ENCODE peak calls at places on chromosomes 4 and X, in ten cellular contexts. One of them, this sample, is unnamed.

GRCh38 chr4:173537628-173538147 is 7.7 kb upstream of the HAND2 start:
- DNase-seq in suprapubic skin: no peak
- DNase-seq in tibial nerve: no peak
- DNase-seq in tibial artery: no peak
- DNase-seq in heart right ventricle: no peak
- DNase-seq in heart left ventricle: peak
- DNase-seq in ascending aorta: no peak
- DNase-seq in fibroblast of lung: no peak
- DNase-seq in body of pancreas: no peak
- DNase-seq in lower lobe of right lung: no peak
- DNase-seq in this sample: no peak

GRCh38 chr4:153546273-153546672 is 80.1 kb downstream of the TMEM131L start:
- DNase-seq in suprapubic skin: no peak
- DNase-seq in tibial nerve: no peak
- DNase-seq in tibial artery: no peak
- DNase-seq in heart right ventricle: no peak
- DNase-seq in heart left ventricle: no peak
- DNase-seq in ascending aorta: no peak
- DNase-seq in fibroblast of lung: no peak
- DNase-seq in body of pancreas: no peak
- DNase-seq in lower lobe of right lung: no peak
- DNase-seq in this sample: no peak

GRCh38 chr4:111074523-111075114 is 451.7 kb upstream of the PITX2 start:
- DNase-seq in suprapubic skin: no peak
- DNase-seq in tibial nerve: no peak
- DNase-seq in tibial artery: no peak
- DNase-seq in heart right ventricle: no peak
- DNase-seq in heart left ventricle: no peak
- DNase-seq in ascending aorta: no peak
- DNase-seq in fibroblast of lung: no peak
- DNase-seq in body of pancreas: no peak
- DNase-seq in lower lobe of right lung: no peak
- DNase-seq in this sample: no peak

GRCh38 chrX:135975421-135975820 is 1.6 kb upstream of the MMGT1 start:
- DNase-seq in suprapubic skin: no peak
- DNase-seq in tibial nerve: no peak
- DNase-seq in tibial artery: no peak
- DNase-seq in heart right ventricle: no peak
- DNase-seq in heart left ventricle: no peak
- DNase-seq in ascending aorta: no peak
- DNase-seq in fibroblast of lung: no peak
- DNase-seq in body of pancreas: no peak
- DNase-seq in lower lobe of right lung: no peak
- DNase-seq in this sample: no peak

GRCh38 chr4:87026795-87027495 is 92.1 kb downstream of the AFF1 start:
- DNase-seq in suprapubic skin: no peak
- DNase-seq in tibial nerve: peak
- DNase-seq in tibial artery: no peak
- DNase-seq in heart right ventricle: no peak
- DNase-seq in heart left ventricle: no peak
- DNase-seq in ascending aorta: no peak
- DNase-seq in fibroblast of lung: no peak
- DNase-seq in body of pancreas: no peak
- DNase-seq in lower lobe of right lung: no peak
- DNase-seq in this sample: no peak

GRCh38 chr4:110033994-110034393 is 121.3 kb downstream of the EGF start:
- DNase-seq in suprapubic skin: no peak
- DNase-seq in tibial nerve: peak
- DNase-seq in tibial artery: no peak
- DNase-seq in heart right ventricle: no peak
- DNase-seq in heart left ventricle: no peak
- DNase-seq in ascending aorta: no peak
- DNase-seq in fibroblast of lung: no peak
- DNase-seq in body of pancreas: no peak
- DNase-seq in lower lobe of right lung: no peak
- DNase-seq in this sample: no peak

GRCh38 chr4:186722856-186723206 is 825 bp downstream of the FAT1 start:
- DNase-seq in suprapubic skin: no peak
- DNase-seq in tibial nerve: no peak
- DNase-seq in tibial artery: no peak
- DNase-seq in heart right ventricle: no peak
- DNase-seq in heart left ventricle: no peak
- DNase-seq in ascending aorta: no peak
- DNase-seq in fibroblast of lung: peak
- DNase-seq in body of pancreas: no peak
- DNase-seq in lower lobe of right lung: no peak
- DNase-seq in this sample: peak

GRCh38 chr4:17309567-17310268 is 202.2 kb downstream of the QDPR start:
- DNase-seq in suprapubic skin: no peak
- DNase-seq in tibial nerve: no peak
- DNase-seq in tibial artery: no peak
- DNase-seq in heart right ventricle: no peak
- DNase-seq in heart left ventricle: no peak
- DNase-seq in ascending aorta: no peak
- DNase-seq in fibroblast of lung: peak
- DNase-seq in body of pancreas: no peak
- DNase-seq in lower lobe of right lung: no peak
- DNase-seq in this sample: peak

GRCh38 chrX:52031371-52031770 is 37.6 kb downstream of the MAGED4B start:
- DNase-seq in suprapubic skin: no peak
- DNase-seq in tibial nerve: no peak
- DNase-seq in tibial artery: no peak
- DNase-seq in heart right ventricle: no peak
- DNase-seq in heart left ventricle: no peak
- DNase-seq in ascending aorta: no peak
- DNase-seq in fibroblast of lung: no peak
- DNase-seq in body of pancreas: no peak
- DNase-seq in lower lobe of right lung: no peak
- DNase-seq in this sample: no peak

GRCh38 chr4:5870701-5871100 is 22.2 kb downstream of the CRMP1 start:
- DNase-seq in suprapubic skin: no peak
- DNase-seq in tibial nerve: no peak
- DNase-seq in tibial artery: no peak
- DNase-seq in heart right ventricle: no peak
- DNase-seq in heart left ventricle: no peak
- DNase-seq in ascending aorta: no peak
- DNase-seq in fibroblast of lung: no peak
- DNase-seq in body of pancreas: peak
- DNase-seq in lower lobe of right lung: no peak
- DNase-seq in this sample: no peak

GRCh38 chr4:123922847-123923246 is 526.3 kb downstream of the SPRY1 start:
- DNase-seq in suprapubic skin: no peak
- DNase-seq in tibial nerve: no peak
- DNase-seq in tibial artery: no peak
- DNase-seq in heart right ventricle: no peak
- DNase-seq in heart left ventricle: no peak
- DNase-seq in ascending aorta: no peak
- DNase-seq in fibroblast of lung: no peak
- DNase-seq in body of pancreas: no peak
- DNase-seq in lower lobe of right lung: no peak
- DNase-seq in this sample: no peak

GRCh38 chrX:81900522-81900921 is 698.6 kb downstream of the SH3BGRL start:
- DNase-seq in suprapubic skin: no peak
- DNase-seq in tibial nerve: no peak
- DNase-seq in tibial artery: no peak
- DNase-seq in heart right ventricle: no peak
- DNase-seq in heart left ventricle: no peak
- DNase-seq in ascending aorta: no peak
- DNase-seq in fibroblast of lung: no peak
- DNase-seq in body of pancreas: no peak
- DNase-seq in lower lobe of right lung: no peak
- DNase-seq in this sample: no peak

DNA sequence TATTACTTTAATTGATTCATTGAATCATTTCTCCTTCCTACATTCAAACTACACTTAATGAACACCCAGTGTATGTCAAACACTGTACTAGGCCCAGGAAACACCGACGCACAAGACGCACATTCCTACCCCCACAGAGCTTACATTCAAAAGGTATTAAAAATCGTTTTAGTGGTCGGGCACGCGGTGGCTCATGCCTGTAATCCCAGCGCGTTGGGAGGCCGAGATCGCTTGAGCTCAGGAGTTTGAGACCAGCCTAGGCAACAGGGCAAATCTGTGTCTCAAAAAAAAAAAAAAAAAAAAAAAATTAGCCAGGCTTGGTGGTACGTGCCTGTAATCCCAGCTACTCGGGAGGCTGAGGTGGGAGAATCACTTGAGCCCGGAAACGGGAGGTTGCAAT is 6.4 kb upstream of the NEUROG2 start:
- DNase-seq in suprapubic skin: no peak
- DNase-seq in tibial nerve: no peak
- DNase-seq in tibial artery: no peak
- DNase-seq in heart right ventricle: no peak
- DNase-seq in heart left ventricle: no peak
- DNase-seq in ascending aorta: no peak
- DNase-seq in fibroblast of lung: no peak
- DNase-seq in body of pancreas: no peak
- DNase-seq in lower lobe of right lung: no peak
- DNase-seq in this sample: no peak
- H3K4me3 ChIP-seq in suprapubic skin: no peak
- H3K4me3 ChIP-seq in tibial nerve: no peak
- H3K4me3 ChIP-seq in tibial artery: no peak
- H3K4me3 ChIP-seq in heart right ventricle: no peak
- H3K4me3 ChIP-seq in heart left ventricle: no peak
- H3K4me3 ChIP-seq in ascending aorta: no peak
- H3K4me3 ChIP-seq in fibroblast of lung: no peak
- H3K4me3 ChIP-seq in body of pancreas: no peak
- H3K4me3 ChIP-seq in lower lobe of right lung: no peak
- H3K4me3 ChIP-seq in this sample: no peak

DNA sequence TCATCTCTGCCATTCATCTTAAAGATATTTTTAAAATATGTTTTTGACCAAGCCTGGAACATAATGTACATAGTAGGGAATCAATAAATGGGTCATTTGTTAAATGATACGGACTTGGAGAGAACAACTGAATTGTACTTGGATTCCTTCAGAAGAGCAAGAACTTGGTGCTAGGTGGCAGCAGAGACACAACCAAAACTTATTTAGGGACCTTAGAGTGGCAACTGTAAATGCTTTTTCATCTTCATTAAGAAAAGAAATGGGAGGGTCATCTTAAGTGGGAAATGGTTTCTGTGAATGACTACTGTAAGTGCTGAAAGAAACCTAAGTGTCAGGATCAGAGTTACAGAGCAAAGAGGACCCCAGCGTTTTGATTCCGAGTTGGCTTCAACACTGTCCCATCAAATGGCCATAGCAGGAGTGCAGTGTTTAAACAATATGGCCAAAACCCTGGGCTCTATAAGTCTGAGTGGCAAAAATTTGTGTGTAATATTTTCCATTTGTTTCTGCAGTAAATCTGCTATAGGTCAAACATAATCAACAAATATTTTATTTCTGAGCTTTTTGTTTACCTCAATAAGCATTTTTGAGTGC is 213.6 kb downstream of the PALLD start:
- DNase-seq in suprapubic skin: no peak
- DNase-seq in tibial nerve: peak
- DNase-seq in tibial artery: no peak
- DNase-seq in heart right ventricle: peak
- DNase-seq in heart left ventricle: peak
- DNase-seq in ascending aorta: peak
- DNase-seq in fibroblast of lung: peak
- DNase-seq in body of pancreas: peak
- DNase-seq in lower lobe of right lung: no peak
- DNase-seq in this sample: peak
- TF ChIP-seq CTCF in suprapubic skin: peak
- TF ChIP-seq CTCF in tibial nerve: peak
- TF ChIP-seq CTCF in tibial artery: peak
- TF ChIP-seq CTCF in heart right ventricle: peak
- TF ChIP-seq CTCF in heart left ventricle: peak
- TF ChIP-seq CTCF in ascending aorta: peak
- TF ChIP-seq CTCF in fibroblast of lung: peak
- TF ChIP-seq CTCF in body of pancreas: peak
- TF ChIP-seq CTCF in lower lobe of right lung: peak
- TF ChIP-seq CTCF in this sample: peak

DNA sequence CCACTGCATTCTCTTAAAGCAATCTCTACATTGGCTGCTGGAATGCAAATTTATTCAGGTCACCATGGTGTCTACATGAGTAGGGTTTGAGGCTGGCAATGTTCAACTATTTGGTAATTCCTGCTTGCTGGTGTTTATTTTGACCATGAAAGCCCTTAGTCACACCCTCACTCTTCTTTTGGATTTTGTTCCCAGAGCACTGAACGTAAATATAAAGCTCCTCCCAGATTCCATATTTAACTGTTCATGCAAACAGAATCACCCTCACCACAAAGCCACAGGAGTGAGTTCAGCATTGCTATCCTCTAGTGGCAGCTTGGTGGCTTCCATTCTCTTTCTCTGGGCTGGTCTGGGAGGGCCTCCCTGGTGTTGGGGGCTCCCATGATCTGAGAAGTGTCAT is 82.8 kb downstream of the LNX1 start:
- DNase-seq in suprapubic skin: no peak
- DNase-seq in tibial nerve: no peak
- DNase-seq in tibial artery: no peak
- DNase-seq in heart right ventricle: no peak
- DNase-seq in heart left ventricle: no peak
- DNase-seq in ascending aorta: no peak
- DNase-seq in fibroblast of lung: peak
- DNase-seq in body of pancreas: no peak
- DNase-seq in lower lobe of right lung: no peak
- DNase-seq in this sample: peak
- H3K4me3 ChIP-seq in suprapubic skin: no peak
- H3K4me3 ChIP-seq in tibial nerve: no peak
- H3K4me3 ChIP-seq in tibial artery: no peak
- H3K4me3 ChIP-seq in heart right ventricle: no peak
- H3K4me3 ChIP-seq in heart left ventricle: no peak
- H3K4me3 ChIP-seq in ascending aorta: peak
- H3K4me3 ChIP-seq in fibroblast of lung: no peak
- H3K4me3 ChIP-seq in body of pancreas: no peak
- H3K4me3 ChIP-seq in lower lobe of right lung: no peak
- H3K4me3 ChIP-seq in this sample: no peak

GRCh38 chrX:26783512-26784225 is 567.7 kb downstream of the MAGEB5 start:
- DNase-seq in suprapubic skin: no peak
- DNase-seq in tibial nerve: no peak
- DNase-seq in tibial artery: no peak
- DNase-seq in heart right ventricle: peak
- DNase-seq in heart left ventricle: no peak
- DNase-seq in ascending aorta: no peak
- DNase-seq in fibroblast of lung: peak
- DNase-seq in body of pancreas: peak
- DNase-seq in lower lobe of right lung: no peak
- DNase-seq in this sample: peak

GRCh38 chrX:26778320-26778888 is 562.4 kb downstream of the MAGEB5 start:
- DNase-seq in suprapubic skin: no peak
- DNase-seq in tibial nerve: no peak
- DNase-seq in tibial artery: no peak
- DNase-seq in heart right ventricle: no peak
- DNase-seq in heart left ventricle: no peak
- DNase-seq in ascending aorta: no peak
- DNase-seq in fibroblast of lung: no peak
- DNase-seq in body of pancreas: no peak
- DNase-seq in lower lobe of right lung: no peak
- DNase-seq in this sample: peak
- TF ChIP-seq CTCF in suprapubic skin: no peak
- TF ChIP-seq CTCF in tibial nerve: no peak
- TF ChIP-seq CTCF in tibial artery: no peak
- TF ChIP-seq CTCF in heart right ventricle: no peak
- TF ChIP-seq CTCF in heart left ventricle: no peak
- TF ChIP-seq CTCF in ascending aorta: no peak
- TF ChIP-seq CTCF in fibroblast of lung: no peak
- TF ChIP-seq CTCF in body of pancreas: no peak
- TF ChIP-seq CTCF in lower lobe of right lung: no peak
- TF ChIP-seq CTCF in this sample: no peak